ENCODE peak calls at places on chromosomes 5 and 9, in six cellular contexts. K is heart left ventricle, F is fibroblast of the conjunctiva, C is dorsolateral prefrontal cortex, J is T-helper 9 cell, S is mesenchymal stem cell. I is an unnamed sample.

GRCh38 chr9:34171753-34172535 is 6.9 kb upstream of the UBAP1 start:
- DNase-seq in K (peak), J (peak), S (no peak), C (no peak), F (no peak), I (no peak)

GRCh38 chr5:155290937-155291336 is 277.4 kb downstream of the KIF4B start:
- DNase-seq in F (no peak), S (no peak), K (no peak), J (no peak), C (no peak), I (peak)

GRCh38 chr5:65612298-65612907 is 11.7 kb downstream of the TRIM23 start:
- DNase-seq in J (no peak), S (no peak), F (no peak), K (no peak), C (no peak), I (no peak)

GRCh38 chr9:108151161-108151586 is 661.6 kb upstream of the KLF4 start:
- DNase-seq in F (no peak), K (no peak), J (no peak), C (no peak), S (peak), I (no peak)

GRCh38 chr9:114308361-114308950 is 14.4 kb upstream of the ORM1 start:
- DNase-seq in C (no peak), F (no peak), S (no peak), K (no peak), J (no peak), I (no peak)

GRCh38 chr5:40446910-40447309 is 232.8 kb upstream of the PTGER4 start:
- DNase-seq in C (no peak), S (peak), J (no peak), K (no peak), F (peak), I (no peak)

GRCh38 chr9:35177520-35177919 is 15.7 kb downstream of the UNC13B start:
- DNase-seq in F (no peak), S (no peak), K (no peak), J (no peak), C (no peak), I (no peak)

GRCh38 chr5:150540615-150541396 is 32.9 kb downstream of the NDST1 start:
- DNase-seq in J (no peak), K (peak), S (peak), C (no peak), F (peak), I (no peak)

GRCh38 chr9:125851971-125852370 is 104.8 kb downstream of the PBX3 start:
- DNase-seq in K (no peak), F (no peak), J (no peak), S (no peak), C (no peak), I (no peak)

GRCh38 chr5:5141011-5141599 is 975 bp downstream of the ADAMTS16 start:
- DNase-seq in J (no peak), F (no peak), K (no peak), C (no peak), S (no peak), I (no peak)

GRCh38 chr5:96658272-96658671 is 3.9 kb upstream of the CAST start:
- DNase-seq in K (no peak), F (no peak), S (no peak), J (no peak), C (no peak), I (no peak)

GRCh38 chr5:126460977-126461376 is 37.8 kb downstream of the GRAMD2B start:
- DNase-seq in S (no peak), C (no peak), K (no peak), F (no peak), J (no peak), I (no peak)

GRCh38 chr5:131720714-131721113 is 76.1 kb downstream of the FNIP1 start:
- DNase-seq in S (no peak), F (no peak), J (no peak), C (no peak), K (no peak), I (no peak)

GRCh38 chr5:114308508-114308907 is 53.4 kb upstream of the KCNN2 start:
- DNase-seq in C (no peak), J (no peak), S (no peak), K (no peak), F (no peak), I (no peak)

GRCh38 chr5:108415726-108416125 is 33.8 kb upstream of the FBXL17 start:
- DNase-seq in J (no peak), K (no peak), S (no peak), F (no peak), C (no peak), I (no peak)

GRCh38 chr9:110047955-110048472 is 159.9 kb downstream of the C9orf152 start:
- DNase-seq in C (no peak), F (no peak), S (no peak), J (peak), K (no peak), I (peak)

GRCh38 chr5:6398570-6399230 is 20.4 kb upstream of the MED10 start:
- DNase-seq in K (no peak), J (no peak), C (no peak), F (no peak), S (no peak), I (no peak)

GRCh38 chr9:135023389-135023788 is 64.1 kb upstream of the OLFM1 start:
- DNase-seq in K (no peak), F (no peak), S (no peak), J (no peak), C (no peak), I (no peak)

I was measured in left kidney.